ENCODE peak calls at places on chromosomes 12 and 14, in five cellular contexts. One of them, this sample, is unnamed.

GRCh38 chr12:51393676-51394545 is 2.7 kb upstream of the GALNT6 start:
- DNase-seq in GM12878: no peak
- DNase-seq in A549: no peak
- DNase-seq in ovary: no peak
- DNase-seq in HepG2: no peak
- DNase-seq in this sample: peak

GRCh38 chr12:116901612-116902011 is 9.1 kb upstream of the FBXW8 start:
- DNase-seq in GM12878: no peak
- DNase-seq in A549: no peak
- DNase-seq in ovary: no peak
- DNase-seq in HepG2: no peak
- DNase-seq in this sample: no peak

GRCh38 chr14:86055512-86055911 is 525.6 kb downstream of the FLRT2 start:
- DNase-seq in GM12878: no peak
- DNase-seq in A549: no peak
- DNase-seq in ovary: no peak
- DNase-seq in HepG2: no peak
- DNase-seq in this sample: no peak

GRCh38 chr14:105974902-105975301 is 448.5 kb downstream of the TMEM121 start:
- DNase-seq in GM12878: no peak
- DNase-seq in A549: no peak
- DNase-seq in ovary: no peak
- DNase-seq in HepG2: peak
- DNase-seq in this sample: peak

GRCh38 chr12:123941485-123942276 is 30.9 kb downstream of the CCDC92 start:
- DNase-seq in GM12878: no peak
- DNase-seq in A549: no peak
- DNase-seq in ovary: no peak
- DNase-seq in HepG2: no peak
- DNase-seq in this sample: no peak

GRCh38 chr12:97300431-97300830 is 162.2 kb upstream of the RMST start:
- DNase-seq in GM12878: no peak
- DNase-seq in A549: no peak
- DNase-seq in ovary: no peak
- DNase-seq in HepG2: no peak
- DNase-seq in this sample: no peak

GRCh38 chr14:70808023-70808401 is 1.3 kb downstream of the MAP3K9 start:
- DNase-seq in GM12878: no peak
- DNase-seq in A549: peak
- DNase-seq in ovary: no peak
- DNase-seq in HepG2: peak
- DNase-seq in this sample: peak

GRCh38 chr14:103395245-103395644 is 10.0 kb downstream of the MARK3 start:
- DNase-seq in GM12878: no peak
- DNase-seq in A549: no peak
- DNase-seq in ovary: no peak
- DNase-seq in HepG2: no peak
- DNase-seq in this sample: no peak

GRCh38 chr14:75884198-75884611 is 97.6 kb downstream of the TGFB3 start:
- DNase-seq in GM12878: no peak
- DNase-seq in A549: no peak
- DNase-seq in ovary: no peak
- DNase-seq in HepG2: no peak
- DNase-seq in this sample: no peak

GRCh38 chr14:93102141-93102540 is 13.6 kb downstream of the ITPK1 start:
- DNase-seq in GM12878: no peak
- DNase-seq in A549: no peak
- DNase-seq in ovary: no peak
- DNase-seq in HepG2: no peak
- DNase-seq in this sample: no peak
- H3K27ac ChIP-seq in GM12878: no peak
- H3K27ac ChIP-seq in A549: no peak
- H3K27ac ChIP-seq in ovary: no peak
- H3K27ac ChIP-seq in HepG2: no peak
- H3K27ac ChIP-seq in this sample: no peak

GRCh38 chr14:90412058-90412457 is 15.2 kb downstream of the CALM1 start:
- DNase-seq in GM12878: no peak
- DNase-seq in A549: no peak
- DNase-seq in ovary: no peak
- DNase-seq in HepG2: no peak
- DNase-seq in this sample: no peak

GRCh38 chr14:90405755-90406154 is 8.9 kb downstream of the CALM1 start:
- DNase-seq in GM12878: no peak
- DNase-seq in A549: no peak
- DNase-seq in ovary: no peak
- DNase-seq in HepG2: no peak
- DNase-seq in this sample: no peak

GRCh38 chr14:90406384-90406798 is 9.6 kb downstream of the CALM1 start:
- DNase-seq in GM12878: no peak
- DNase-seq in A549: no peak
- DNase-seq in ovary: no peak
- DNase-seq in HepG2: no peak
- DNase-seq in this sample: no peak

GRCh38 chr14:90408713-90409112 is 11.9 kb downstream of the CALM1 start:
- DNase-seq in GM12878: no peak
- DNase-seq in A549: no peak
- DNase-seq in ovary: no peak
- DNase-seq in HepG2: no peak
- DNase-seq in this sample: no peak

GRCh38 chr14:90409209-90409730 is 12.4 kb downstream of the CALM1 start:
- DNase-seq in GM12878: no peak
- DNase-seq in A549: peak
- DNase-seq in ovary: peak
- DNase-seq in HepG2: no peak
- DNase-seq in this sample: peak
- TF ChIP-seq EP300 in GM12878: no peak
- TF ChIP-seq EP300 in A549: no peak
- TF ChIP-seq EP300 in ovary: no peak
- TF ChIP-seq EP300 in HepG2: no peak
- TF ChIP-seq EP300 in this sample: peak

DNA sequence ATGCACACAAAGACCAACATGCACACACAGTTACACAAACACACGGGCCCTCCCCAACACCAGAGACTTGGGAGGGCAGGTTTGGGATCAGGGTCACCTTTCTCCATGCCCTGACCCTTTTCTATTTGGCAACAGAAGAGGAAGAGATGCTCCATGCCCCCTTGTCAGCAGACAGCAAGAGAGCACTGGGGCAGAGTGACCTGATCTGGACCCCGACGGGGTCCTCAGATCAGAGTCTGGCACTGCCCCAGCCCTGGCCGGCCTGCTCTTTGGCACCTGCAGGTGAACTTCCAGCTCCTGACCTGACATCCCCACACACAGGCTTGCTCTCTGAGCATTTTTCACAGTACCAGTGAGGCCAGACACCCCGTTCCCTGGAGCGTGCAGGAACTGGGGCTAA is 21.4 kb downstream of the ADCY6 start:
- DNase-seq in GM12878: no peak
- DNase-seq in A549: no peak
- DNase-seq in ovary: no peak
- DNase-seq in HepG2: no peak
- DNase-seq in this sample: no peak
- H3K27ac ChIP-seq in GM12878: no peak
- H3K27ac ChIP-seq in A549: no peak
- H3K27ac ChIP-seq in ovary: no peak
- H3K27ac ChIP-seq in HepG2: no peak
- H3K27ac ChIP-seq in this sample: no peak

GRCh38 chr12:106984588-106985137 is 2.3 kb downstream of the MTERF2 start:
- DNase-seq in GM12878: no peak
- DNase-seq in A549: no peak
- DNase-seq in ovary: no peak
- DNase-seq in HepG2: no peak
- DNase-seq in this sample: no peak
- TF ChIP-seq EP300 in GM12878: no peak
- TF ChIP-seq EP300 in A549: no peak
- TF ChIP-seq EP300 in ovary: no peak
- TF ChIP-seq EP300 in HepG2: no peak
- TF ChIP-seq EP300 in this sample: no peak

GRCh38 chr14:35374273-35374681 is 30.3 kb downstream of the NFKBIA start:
- DNase-seq in GM12878: no peak
- DNase-seq in A549: peak
- DNase-seq in ovary: peak
- DNase-seq in HepG2: peak
- DNase-seq in this sample: peak
- H3K27ac ChIP-seq in GM12878: no peak
- H3K27ac ChIP-seq in A549: peak
- H3K27ac ChIP-seq in ovary: no peak
- H3K27ac ChIP-seq in HepG2: no peak
- H3K27ac ChIP-seq in this sample: peak

GRCh38 chr14:93998871-93999403 is 1.8 kb downstream of the CCDC197 start:
- DNase-seq in GM12878: no peak
- DNase-seq in A549: no peak
- DNase-seq in ovary: no peak
- DNase-seq in HepG2: no peak
- DNase-seq in this sample: no peak

GRCh38 chr14:93997933-93998870 is 1.1 kb downstream of the CCDC197 start:
- DNase-seq in GM12878: no peak
- DNase-seq in A549: no peak
- DNase-seq in ovary: no peak
- DNase-seq in HepG2: no peak
- DNase-seq in this sample: no peak

GRCh38 chr14:93994919-93995682 is 2.0 kb upstream of the CCDC197 start:
- DNase-seq in GM12878: no peak
- DNase-seq in A549: peak
- DNase-seq in ovary: peak
- DNase-seq in HepG2: no peak
- DNase-seq in this sample: peak

GRCh38 chr14:93997082-93997481 is at the start of gene CCDC197:
- DNase-seq in GM12878: no peak
- DNase-seq in A549: no peak
- DNase-seq in ovary: no peak
- DNase-seq in HepG2: no peak
- DNase-seq in this sample: no peak

DNA sequence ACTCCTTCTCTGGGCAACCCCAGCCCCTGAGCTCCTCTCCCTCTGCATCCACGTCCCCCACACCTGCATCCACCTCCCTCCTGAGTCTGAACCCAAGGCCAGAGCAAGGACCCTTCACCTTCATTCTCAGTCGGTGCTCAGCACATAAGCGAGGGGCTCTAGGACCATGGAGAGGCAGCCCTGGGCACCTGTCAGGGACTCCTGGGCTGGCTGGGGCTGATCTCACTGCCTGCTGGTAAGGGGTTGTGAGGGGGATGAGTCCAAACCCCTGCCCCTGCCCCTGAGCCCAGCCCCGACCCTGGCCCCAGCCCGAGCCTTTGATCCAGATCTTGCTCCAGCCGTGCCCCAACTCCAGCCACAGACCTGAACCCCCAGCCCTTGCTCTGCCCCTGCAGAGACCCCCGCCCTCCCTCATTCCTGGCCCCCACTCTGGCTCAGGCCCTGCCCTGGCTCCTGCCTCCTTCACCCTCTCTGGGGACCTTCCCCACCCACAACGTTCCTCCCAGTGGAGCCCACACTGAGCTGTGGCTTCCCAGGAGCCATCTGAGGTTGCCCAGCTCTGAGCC is 888 bp upstream of the CCDC197 start:
- DNase-seq in GM12878: no peak
- DNase-seq in A549: no peak
- DNase-seq in ovary: no peak
- DNase-seq in HepG2: no peak
- DNase-seq in this sample: no peak
- TF ChIP-seq EP300 in GM12878: no peak
- TF ChIP-seq EP300 in A549: no peak
- TF ChIP-seq EP300 in ovary: no peak
- TF ChIP-seq EP300 in HepG2: no peak
- TF ChIP-seq EP300 in this sample: no peak

GRCh38 chr12:16229676-16230075 is 47.8 kb downstream of the SLC15A5 start:
- DNase-seq in GM12878: no peak
- DNase-seq in A549: no peak
- DNase-seq in ovary: no peak
- DNase-seq in HepG2: no peak
- DNase-seq in this sample: no peak

GRCh38 chr12:16225692-16226091 is 51.8 kb downstream of the SLC15A5 start:
- DNase-seq in GM12878: no peak
- DNase-seq in A549: no peak
- DNase-seq in ovary: no peak
- DNase-seq in HepG2: no peak
- DNase-seq in this sample: no peak

GRCh38 chr12:16224196-16224595 is 53.3 kb downstream of the SLC15A5 start:
- DNase-seq in GM12878: no peak
- DNase-seq in A549: no peak
- DNase-seq in ovary: no peak
- DNase-seq in HepG2: no peak
- DNase-seq in this sample: no peak

GRCh38 chr12:16228067-16228466 is 49.4 kb downstream of the SLC15A5 start:
- DNase-seq in GM12878: no peak
- DNase-seq in A549: no peak
- DNase-seq in ovary: no peak
- DNase-seq in HepG2: no peak
- DNase-seq in this sample: no peak
- H3K27ac ChIP-seq in GM12878: no peak
- H3K27ac ChIP-seq in A549: no peak
- H3K27ac ChIP-seq in ovary: no peak
- H3K27ac ChIP-seq in HepG2: no peak
- H3K27ac ChIP-seq in this sample: no peak

DNA sequence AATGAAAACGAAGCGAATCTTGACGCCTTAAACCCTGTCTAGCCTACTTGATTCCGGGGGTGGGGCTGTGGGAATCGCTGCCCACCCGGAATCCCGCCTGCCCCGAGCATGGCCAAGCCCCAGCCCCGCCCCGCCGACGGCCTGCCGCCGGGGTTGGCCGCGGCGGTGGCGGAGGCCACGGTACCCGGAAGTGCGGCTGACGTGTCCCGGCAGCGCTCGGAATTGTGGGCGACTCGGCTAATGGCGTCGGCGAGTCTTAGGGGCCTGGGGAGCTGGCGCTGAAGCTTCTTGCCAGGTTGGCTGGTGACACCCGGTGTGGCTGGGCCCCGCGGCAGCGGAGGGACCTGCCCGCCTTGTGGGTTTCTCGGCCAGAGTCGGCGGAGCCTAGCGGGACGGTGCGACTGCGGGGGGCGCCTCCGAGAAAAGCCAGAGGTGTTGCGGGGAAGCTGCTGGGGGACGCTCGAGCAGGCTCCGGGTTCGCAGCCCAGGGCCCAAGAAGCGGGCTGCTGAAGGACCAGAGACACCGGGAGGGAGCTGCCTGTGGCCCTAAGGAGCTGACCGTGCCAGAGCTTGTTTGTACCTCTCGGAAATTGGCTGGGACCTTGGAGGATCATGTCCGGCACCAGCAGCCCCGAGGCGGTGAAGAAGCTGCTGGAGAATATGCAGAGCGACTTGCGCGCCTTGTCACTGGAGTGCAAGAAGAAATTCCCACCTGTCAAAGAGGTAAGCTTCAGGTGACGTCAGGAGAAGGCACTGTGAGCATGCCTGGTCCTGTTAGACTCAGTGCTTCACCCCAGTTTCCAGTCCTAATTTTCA is at the start of gene MON2:
- DNase-seq in GM12878: peak
- DNase-seq in A549: peak
- DNase-seq in ovary: peak
- DNase-seq in HepG2: peak
- DNase-seq in this sample: peak
- TF ChIP-seq EP300 in GM12878: no peak
- TF ChIP-seq EP300 in A549: no peak
- TF ChIP-seq EP300 in ovary: no peak
- TF ChIP-seq EP300 in HepG2: no peak
- TF ChIP-seq EP300 in this sample: no peak